ENCODE peak calls at places on chromosomes 3 and 15, in ten cellular contexts. E, Y, M, N, H, D, Z, O, G and J are unnamed samples.

GRCh38 chr3:192033246-192033645 is 572.3 kb downstream of the PYDC2 start:
- DNase-seq in H (no peak), G (no peak), O (no peak), E (no peak), D (no peak), N (no peak), Z (no peak), M (no peak), Y (peak; percentile 3), J (no peak)

GRCh38 chr15:57216288-57216687 is 160.0 kb upstream of the CGNL1 start:
- DNase-seq in M (peak; percentile 94), O (no peak), G (no peak), D (no peak), Z (no peak), H (peak; percentile 85), Y (peak; percentile 82), E (no peak), N (peak; percentile 62), J (no peak)

GRCh38 chr15:69491051-69491505 is 38.5 kb downstream of the RPLP1 start:
- DNase-seq in N (no peak), Z (no peak), E (no peak), D (no peak), Y (no peak), H (no peak), M (no peak), O (no peak), G (peak; percentile 49), J (no peak)

GRCh38 chr3:107846282-107846852 is 244.5 kb downstream of the CD47 start:
- DNase-seq in M (peak; percentile 64), G (no peak), N (peak; percentile 4), E (peak; percentile 77), H (peak; percentile 12), Y (peak; percentile 76), Z (peak; percentile 29), D (peak; percentile 59), O (peak; percentile 49), J (no peak)

GRCh38 chr15:89647191-89647851 is 7.9 kb downstream of the KIF7 start:
- DNase-seq in E (peak; percentile 93), Y (peak; percentile 51), H (no peak), D (peak; percentile 67), O (peak; percentile 54), M (peak; percentile 38), N (no peak), G (no peak), Z (peak; percentile 62), J (peak; percentile 52)

GRCh38 chr3:46849098-46849631 is 14.1 kb downstream of the MYL3 start:
- DNase-seq in Z (no peak), Y (no peak), G (no peak), N (no peak), E (no peak), D (no peak), H (no peak), O (no peak), M (no peak), J (no peak)

GRCh38 chr3:46359748-46360509 is 6.0 kb downstream of the CCR2 start:
- DNase-seq in O (no peak), D (no peak), N (no peak), Z (peak; percentile 28), M (peak; percentile 21), E (no peak), G (no peak), H (no peak), Y (peak; percentile 61), J (no peak)

GRCh38 chr3:155949464-155950217 is 79.2 kb downstream of the GMPS start:
- DNase-seq in G (no peak), H (no peak), D (no peak), Y (no peak), E (no peak), N (no peak), M (no peak), O (no peak), Z (no peak), J (no peak)

GRCh38 chr15:89378699-89379422 is 44.2 kb upstream of the POLG start:
- DNase-seq in N (no peak), E (no peak), H (no peak), G (no peak), Y (no peak), M (no peak), O (no peak), D (no peak), Z (peak; percentile 39), J (no peak)

GRCh38 chr3:25783661-25784512 is 644 bp upstream of the NGLY1 start:
- DNase-seq in D (peak; percentile 49), M (peak; percentile 18), H (peak; percentile 35), G (no peak), O (no peak), N (no peak), Z (no peak), E (peak; percentile 61), Y (peak; percentile 44), J (peak; percentile 43)